ENCODE peak calls at places on chromosome 18, in six cellular contexts. E, U, M, B, Y and D are unnamed samples.

GRCh38 chr18:76412010-76412817 is 82.8 kb downstream of the ZNF516 start:
- DNase-seq in E (no peak), U (no peak), M (no peak), B (peak; percentile 85), Y (no peak), D (no peak)

GRCh38 chr18:73777356-73778051 is 370.1 kb downstream of the FBXO15 start:
- DNase-seq in E (no peak), U (no peak), M (no peak), B (no peak), Y (no peak), D (no peak)

GRCh38 chr18:67132919-67133318 is 383.6 kb downstream of the DSEL start:
- DNase-seq in E (no peak), U (no peak), M (no peak), B (no peak), Y (no peak), D (no peak)

GRCh38 chr18:54775686-54776085 is 52.6 kb upstream of the RAB27B start:
- DNase-seq in E (peak; percentile 84), U (no peak), M (peak; percentile 51), B (no peak), Y (no peak), D (no peak)

GRCh38 chr18:13178976-13179375 is 39.6 kb upstream of the LDLRAD4 start:
- DNase-seq in E (no peak), U (no peak), M (no peak), B (no peak), Y (no peak), D (no peak)

GRCh38 chr18:45046961-45047360 is 366.3 kb downstream of the SETBP1 start:
- DNase-seq in E (no peak), U (no peak), M (no peak), B (no peak), Y (no peak), D (no peak)

GRCh38 chr18:60019463-60019840 is 119.7 kb downstream of the PMAIP1 start:
- DNase-seq in E (peak; percentile 35), U (no peak), M (no peak), B (no peak), Y (no peak), D (no peak)

GRCh38 chr18:13376841-13377351 is 158.3 kb downstream of the LDLRAD4 start:
- DNase-seq in E (no peak), U (no peak), M (no peak), B (peak; percentile 78), Y (no peak), D (no peak)

GRCh38 chr18:76928179-76928868 is 106.0 kb downstream of the ZNF236 start:
- DNase-seq in E (no peak), U (no peak), M (no peak), B (no peak), Y (no peak), D (no peak)

GRCh38 chr18:79275461-79275860 is 120.3 kb upstream of the NFATC1 start:
- DNase-seq in E (no peak), U (no peak), M (no peak), B (no peak), Y (no peak), D (no peak)

GRCh38 chr18:52588916-52589315 is 248.9 kb downstream of the DCC start:
- DNase-seq in E (no peak), U (no peak), M (no peak), B (no peak), Y (no peak), D (no peak)

GRCh38 chr18:9066817-9067306 is 35.6 kb upstream of the NDUFV2 start:
- DNase-seq in E (no peak), U (no peak), M (no peak), B (no peak), Y (no peak), D (no peak)
- TF ChIP-seq POLR2A in E (no peak), U (no peak), M (no peak), B (no peak), Y (peak; percentile 9), D (no peak)

DNA sequence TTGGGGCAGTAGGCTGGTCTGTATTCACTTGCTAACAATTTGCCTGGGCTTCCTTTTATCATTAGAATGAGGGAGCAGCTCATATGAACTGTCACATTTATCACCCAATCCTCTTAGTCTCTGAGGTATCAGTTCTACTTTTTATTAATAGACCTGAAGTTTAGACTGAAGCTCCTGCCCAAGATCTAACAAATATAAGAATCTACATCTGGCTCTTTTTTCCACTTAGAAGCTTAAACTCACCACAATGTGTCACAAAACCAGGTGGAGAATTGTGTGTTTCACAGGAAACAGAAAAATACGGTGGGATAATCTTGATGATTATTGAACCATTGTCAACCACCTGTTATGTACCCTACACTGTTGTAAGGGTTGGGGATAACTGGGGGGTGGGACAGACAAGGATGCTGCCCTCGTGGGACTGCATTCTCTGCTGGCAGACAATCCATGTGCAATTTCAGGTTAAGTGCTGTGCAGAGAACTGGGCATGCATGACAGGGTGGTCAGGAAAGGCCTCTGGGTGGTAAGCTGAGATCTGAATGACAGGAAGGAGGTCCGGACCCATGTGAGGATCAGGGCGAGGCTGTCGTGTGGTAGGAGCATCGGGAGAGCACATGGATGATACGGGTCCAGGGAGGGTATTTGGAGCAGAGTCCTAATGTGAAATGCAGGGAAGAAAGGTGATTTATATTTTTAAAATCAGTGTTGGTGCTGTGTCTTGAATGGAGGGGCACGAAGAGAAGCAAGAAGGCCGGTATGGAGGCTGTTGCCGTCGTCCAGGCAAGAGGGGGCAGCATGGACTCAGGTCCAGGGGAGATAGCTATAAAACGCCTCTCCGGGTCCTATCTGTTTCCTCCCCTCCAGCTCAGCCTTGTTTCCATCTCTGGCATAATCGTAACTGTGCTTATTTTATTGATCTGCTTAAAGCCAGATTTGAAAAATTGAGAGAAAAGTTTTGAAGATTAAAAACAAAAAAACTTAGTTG is 17.6 kb downstream of the MYL12B start:
- DNase-seq in E (no peak), U (no peak), M (no peak), B (no peak), Y (no peak), D (no peak)
- TF ChIP-seq POLR2A in E (no peak), U (no peak), M (no peak), B (no peak), Y (peak; percentile 25), D (no peak)

GRCh38 chr18:48749768-48750167 is 201.0 kb downstream of the SMAD7 start:
- DNase-seq in E (no peak), U (peak; percentile 66), M (no peak), B (peak; percentile 94), Y (no peak), D (peak; percentile 18)
- TF ChIP-seq POLR2A in E (no peak), U (no peak), M (no peak), B (no peak), Y (no peak), D (no peak)

DNA sequence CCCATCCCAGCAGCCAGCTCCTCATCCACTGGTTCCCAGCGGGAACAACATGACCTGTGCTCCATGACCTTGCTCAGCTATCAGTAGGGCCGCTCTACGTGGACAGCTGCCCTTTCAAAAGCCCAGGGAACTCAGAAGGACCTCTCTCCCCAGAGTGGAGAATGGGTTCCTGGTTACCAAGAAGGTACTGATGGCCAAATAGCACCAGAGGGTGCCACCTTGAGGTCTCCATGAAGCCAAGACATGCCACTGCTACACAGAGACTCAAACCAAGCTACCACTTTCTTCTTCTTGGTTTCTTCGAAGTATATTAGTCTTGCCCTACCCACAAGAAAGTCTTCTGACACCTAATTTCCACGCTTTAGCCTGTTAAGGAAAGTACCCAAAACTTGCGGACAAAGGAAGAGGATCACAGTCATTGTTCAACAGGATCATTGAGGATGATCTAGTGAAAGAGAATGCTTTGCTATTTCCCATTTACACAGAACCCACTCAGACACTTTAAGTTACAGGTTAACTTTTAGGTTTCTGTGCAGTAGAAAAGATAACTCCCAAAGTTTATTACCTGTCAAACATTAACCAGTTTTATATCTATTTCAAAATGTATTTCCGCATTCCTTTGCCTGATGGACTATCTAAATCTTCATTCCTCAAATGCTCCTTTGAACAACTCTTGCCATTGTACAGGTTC is 102.3 kb downstream of the ALPK2 start:
- DNase-seq in E (peak; percentile 88), U (no peak), M (no peak), B (no peak), Y (no peak), D (no peak)
- TF ChIP-seq POLR2A in E (no peak), U (no peak), M (no peak), B (no peak), Y (no peak), D (no peak)